ENCODE peak calls at places on chromosomes 5 and 9, in nine cellular contexts. One of them, this sample, is unnamed.
A peak's percentile ranks its signal among the peaks of the same experiment; 100 is the strongest.

GRCh38 chr5:172758836-172759149 is 12.2 kb downstream of the DUSP1 start:
- DNase-seq in H9: no peak
- DNase-seq in MCF 10A: no peak
- DNase-seq in progenitor cell of endocrine pancreas: no peak
- DNase-seq in H1: no peak
- DNase-seq in CD8-positive, alpha-beta T cell: no peak
- DNase-seq in A549: no peak
- DNase-seq in fibroblast of lung: no peak
- DNase-seq in ovary: no peak
- DNase-seq in this sample: no peak

GRCh38 chr5:153827407-153827806 is 211.3 kb downstream of the FAM114A2 start:
- DNase-seq in H9: peak; percentile 43
- DNase-seq in MCF 10A: peak; percentile 17
- DNase-seq in progenitor cell of endocrine pancreas: no peak
- DNase-seq in H1: no peak
- DNase-seq in CD8-positive, alpha-beta T cell: no peak
- DNase-seq in A549: peak; percentile 3
- DNase-seq in fibroblast of lung: no peak
- DNase-seq in ovary: no peak
- DNase-seq in this sample: no peak

GRCh38 chr5:171442287-171443042 is 23.0 kb downstream of the FGF18 start:
- DNase-seq in H9: no peak
- DNase-seq in MCF 10A: no peak
- DNase-seq in progenitor cell of endocrine pancreas: no peak
- DNase-seq in H1: no peak
- DNase-seq in CD8-positive, alpha-beta T cell: no peak
- DNase-seq in A549: no peak
- DNase-seq in fibroblast of lung: peak; percentile 65
- DNase-seq in ovary: no peak
- DNase-seq in this sample: no peak

GRCh38 chr5:76838481-76839261 is 11.1 kb upstream of the S100Z start:
- DNase-seq in H9: no peak
- DNase-seq in MCF 10A: peak; percentile 45
- DNase-seq in progenitor cell of endocrine pancreas: no peak
- DNase-seq in H1: no peak
- DNase-seq in CD8-positive, alpha-beta T cell: no peak
- DNase-seq in A549: peak; percentile 51
- DNase-seq in fibroblast of lung: peak; percentile 89
- DNase-seq in ovary: no peak
- DNase-seq in this sample: no peak

GRCh38 chr5:180142824-180143610 is 66.0 kb downstream of the RASGEF1C start:
- DNase-seq in H9: no peak
- DNase-seq in MCF 10A: no peak
- DNase-seq in progenitor cell of endocrine pancreas: no peak
- DNase-seq in H1: no peak
- DNase-seq in CD8-positive, alpha-beta T cell: no peak
- DNase-seq in A549: no peak
- DNase-seq in fibroblast of lung: no peak
- DNase-seq in ovary: no peak
- DNase-seq in this sample: no peak

GRCh38 chr9:24045150-24045549 is 219.1 kb upstream of the ELAVL2 start:
- DNase-seq in H9: no peak
- DNase-seq in MCF 10A: no peak
- DNase-seq in progenitor cell of endocrine pancreas: no peak
- DNase-seq in H1: no peak
- DNase-seq in CD8-positive, alpha-beta T cell: no peak
- DNase-seq in A549: no peak
- DNase-seq in fibroblast of lung: no peak
- DNase-seq in ovary: no peak
- DNase-seq in this sample: no peak

GRCh38 chr9:14133394-14133793 is 180.5 kb downstream of the NFIB start:
- DNase-seq in H9: no peak
- DNase-seq in MCF 10A: no peak
- DNase-seq in progenitor cell of endocrine pancreas: no peak
- DNase-seq in H1: no peak
- DNase-seq in CD8-positive, alpha-beta T cell: no peak
- DNase-seq in A549: no peak
- DNase-seq in fibroblast of lung: peak; percentile 30
- DNase-seq in ovary: no peak
- DNase-seq in this sample: no peak

GRCh38 chr5:74632947-74633356 is 7.6 kb downstream of the ENC1 start:
- DNase-seq in H9: no peak
- DNase-seq in MCF 10A: peak; percentile 66
- DNase-seq in progenitor cell of endocrine pancreas: no peak
- DNase-seq in H1: no peak
- DNase-seq in CD8-positive, alpha-beta T cell: no peak
- DNase-seq in A549: peak; percentile 81
- DNase-seq in fibroblast of lung: peak; percentile 88
- DNase-seq in ovary: no peak
- DNase-seq in this sample: no peak

GRCh38 chr5:15014809-15015208 is 143.2 kb upstream of the ANKH start:
- DNase-seq in H9: no peak
- DNase-seq in MCF 10A: no peak
- DNase-seq in progenitor cell of endocrine pancreas: no peak
- DNase-seq in H1: no peak
- DNase-seq in CD8-positive, alpha-beta T cell: no peak
- DNase-seq in A549: peak; percentile 34
- DNase-seq in fibroblast of lung: peak; percentile 72
- DNase-seq in ovary: no peak
- DNase-seq in this sample: no peak

GRCh38 chr9:137053944-137054931 is at the start of gene ENTPD2:
- DNase-seq in H9: peak; percentile 71
- DNase-seq in MCF 10A: peak; percentile 82
- DNase-seq in progenitor cell of endocrine pancreas: no peak
- DNase-seq in H1: no peak
- DNase-seq in CD8-positive, alpha-beta T cell: peak; percentile 22
- DNase-seq in A549: no peak
- DNase-seq in fibroblast of lung: no peak
- DNase-seq in ovary: no peak
- DNase-seq in this sample: no peak

GRCh38 chr9:96458226-96458625 is 8.3 kb downstream of the HABP4 start:
- DNase-seq in H9: no peak
- DNase-seq in MCF 10A: no peak
- DNase-seq in progenitor cell of endocrine pancreas: no peak
- DNase-seq in H1: no peak
- DNase-seq in CD8-positive, alpha-beta T cell: no peak
- DNase-seq in A549: no peak
- DNase-seq in fibroblast of lung: no peak
- DNase-seq in ovary: no peak
- DNase-seq in this sample: no peak

GRCh38 chr9:126207256-126207655 is 119.4 kb upstream of the MVB12B start:
- DNase-seq in H9: no peak
- DNase-seq in MCF 10A: no peak
- DNase-seq in progenitor cell of endocrine pancreas: no peak
- DNase-seq in H1: no peak
- DNase-seq in CD8-positive, alpha-beta T cell: no peak
- DNase-seq in A549: no peak
- DNase-seq in fibroblast of lung: no peak
- DNase-seq in ovary: no peak
- DNase-seq in this sample: no peak

GRCh38 chr5:9350301-9350797 is 195.5 kb downstream of the SEMA5A start:
- DNase-seq in H9: no peak
- DNase-seq in MCF 10A: peak; percentile 11
- DNase-seq in progenitor cell of endocrine pancreas: no peak
- DNase-seq in H1: no peak
- DNase-seq in CD8-positive, alpha-beta T cell: no peak
- DNase-seq in A549: no peak
- DNase-seq in fibroblast of lung: peak; percentile 92
- DNase-seq in ovary: no peak
- DNase-seq in this sample: no peak

GRCh38 chr5:30040483-30041116 is 1152.9 kb upstream of the CDH6 start:
- DNase-seq in H9: peak; percentile 68
- DNase-seq in MCF 10A: peak; percentile 84
- DNase-seq in progenitor cell of endocrine pancreas: peak; percentile 46
- DNase-seq in H1: peak; percentile 27
- DNase-seq in CD8-positive, alpha-beta T cell: no peak
- DNase-seq in A549: peak; percentile 79
- DNase-seq in fibroblast of lung: peak; percentile 42
- DNase-seq in ovary: no peak
- DNase-seq in this sample: peak; percentile 56
- TF ChIP-seq CTCF in H9: peak; percentile 89
- TF ChIP-seq CTCF in MCF 10A: peak; percentile 82
- TF ChIP-seq CTCF in progenitor cell of endocrine pancreas: peak; percentile 81
- TF ChIP-seq CTCF in H1: peak; percentile 82
- TF ChIP-seq CTCF in CD8-positive, alpha-beta T cell: no peak
- TF ChIP-seq CTCF in A549: peak; percentile 62
- TF ChIP-seq CTCF in fibroblast of lung: peak; percentile 42
- TF ChIP-seq CTCF in ovary: no peak
- TF ChIP-seq CTCF in this sample: peak; percentile 73

DNA sequence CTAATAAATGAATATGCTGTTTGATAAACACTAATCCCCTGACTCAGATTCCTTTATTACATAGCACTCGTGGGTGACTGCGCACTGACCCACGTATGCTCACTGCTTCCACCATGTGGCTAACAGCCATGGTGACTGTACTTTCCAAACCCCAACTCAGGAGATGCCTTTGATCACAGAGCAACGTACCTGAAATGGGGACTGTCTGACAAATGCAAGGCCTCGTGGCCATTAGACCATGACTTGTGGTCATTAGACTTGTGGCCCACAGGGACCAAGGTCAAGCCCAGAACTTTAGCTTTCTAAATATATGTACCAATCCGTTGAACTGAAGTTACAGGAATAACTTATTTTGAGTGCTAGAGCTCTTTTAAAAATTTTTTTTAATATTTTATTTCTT is 46.6 kb downstream of the CYFIP2 start:
- DNase-seq in H9: peak; percentile 52
- DNase-seq in MCF 10A: peak; percentile 67
- DNase-seq in progenitor cell of endocrine pancreas: peak; percentile 21
- DNase-seq in H1: no peak
- DNase-seq in CD8-positive, alpha-beta T cell: peak; percentile 39
- DNase-seq in A549: peak; percentile 63
- DNase-seq in fibroblast of lung: peak; percentile 65
- DNase-seq in ovary: no peak
- DNase-seq in this sample: no peak
- TF ChIP-seq CTCF in H9: peak; percentile 75
- TF ChIP-seq CTCF in MCF 10A: peak; percentile 82
- TF ChIP-seq CTCF in progenitor cell of endocrine pancreas: peak; percentile 73
- TF ChIP-seq CTCF in H1: peak; percentile 67
- TF ChIP-seq CTCF in CD8-positive, alpha-beta T cell: peak; percentile 62
- TF ChIP-seq CTCF in A549: peak; percentile 84
- TF ChIP-seq CTCF in fibroblast of lung: peak; percentile 88
- TF ChIP-seq CTCF in ovary: no peak
- TF ChIP-seq CTCF in this sample: peak; percentile 47

GRCh38 chr5:91636351-91636750 is 253.2 kb upstream of the ARRDC3 start:
- DNase-seq in H9: no peak
- DNase-seq in MCF 10A: no peak
- DNase-seq in progenitor cell of endocrine pancreas: no peak
- DNase-seq in H1: no peak
- DNase-seq in CD8-positive, alpha-beta T cell: no peak
- DNase-seq in A549: peak; percentile 19
- DNase-seq in fibroblast of lung: no peak
- DNase-seq in ovary: no peak
- DNase-seq in this sample: no peak
- TF ChIP-seq CTCF in H9: peak; percentile 45
- TF ChIP-seq CTCF in MCF 10A: no peak
- TF ChIP-seq CTCF in progenitor cell of endocrine pancreas: peak; percentile 17
- TF ChIP-seq CTCF in H1: no peak
- TF ChIP-seq CTCF in CD8-positive, alpha-beta T cell: no peak
- TF ChIP-seq CTCF in A549: no peak
- TF ChIP-seq CTCF in fibroblast of lung: no peak
- TF ChIP-seq CTCF in ovary: no peak
- TF ChIP-seq CTCF in this sample: no peak

GRCh38 chr9:106704056-106704625 is 158.8 kb upstream of the ZNF462 start:
- DNase-seq in H9: no peak
- DNase-seq in MCF 10A: no peak
- DNase-seq in progenitor cell of endocrine pancreas: no peak
- DNase-seq in H1: no peak
- DNase-seq in CD8-positive, alpha-beta T cell: no peak
- DNase-seq in A549: no peak
- DNase-seq in fibroblast of lung: peak; percentile 39
- DNase-seq in ovary: no peak
- DNase-seq in this sample: no peak
- TF ChIP-seq CTCF in H9: no peak
- TF ChIP-seq CTCF in MCF 10A: no peak
- TF ChIP-seq CTCF in progenitor cell of endocrine pancreas: no peak
- TF ChIP-seq CTCF in H1: no peak
- TF ChIP-seq CTCF in CD8-positive, alpha-beta T cell: no peak
- TF ChIP-seq CTCF in A549: no peak
- TF ChIP-seq CTCF in fibroblast of lung: no peak
- TF ChIP-seq CTCF in ovary: no peak
- TF ChIP-seq CTCF in this sample: no peak

GRCh38 chr5:32852535-32852934 is 141.4 kb downstream of the NPR3 start:
- DNase-seq in H9: peak; percentile 76
- DNase-seq in MCF 10A: peak; percentile 76
- DNase-seq in progenitor cell of endocrine pancreas: no peak
- DNase-seq in H1: peak; percentile 33
- DNase-seq in CD8-positive, alpha-beta T cell: no peak
- DNase-seq in A549: peak; percentile 83
- DNase-seq in fibroblast of lung: peak; percentile 88
- DNase-seq in ovary: no peak
- DNase-seq in this sample: no peak
- TF ChIP-seq CTCF in H9: peak; percentile 69
- TF ChIP-seq CTCF in MCF 10A: no peak
- TF ChIP-seq CTCF in progenitor cell of endocrine pancreas: peak; percentile 42
- TF ChIP-seq CTCF in H1: peak; percentile 41
- TF ChIP-seq CTCF in CD8-positive, alpha-beta T cell: no peak
- TF ChIP-seq CTCF in A549: peak; percentile 79
- TF ChIP-seq CTCF in fibroblast of lung: peak; percentile 74
- TF ChIP-seq CTCF in ovary: no peak
- TF ChIP-seq CTCF in this sample: no peak

GRCh38 chr9:95316794-95317118 is 753 bp downstream of the FANCC start:
- DNase-seq in H9: peak; percentile 94
- DNase-seq in MCF 10A: peak; percentile 84
- DNase-seq in progenitor cell of endocrine pancreas: peak; percentile 52
- DNase-seq in H1: peak; percentile 51
- DNase-seq in CD8-positive, alpha-beta T cell: peak; percentile 11
- DNase-seq in A549: peak; percentile 90
- DNase-seq in fibroblast of lung: peak; percentile 72
- DNase-seq in ovary: no peak
- DNase-seq in this sample: no peak
- TF ChIP-seq CTCF in H9: no peak
- TF ChIP-seq CTCF in MCF 10A: no peak
- TF ChIP-seq CTCF in progenitor cell of endocrine pancreas: no peak
- TF ChIP-seq CTCF in H1: no peak
- TF ChIP-seq CTCF in CD8-positive, alpha-beta T cell: no peak
- TF ChIP-seq CTCF in A549: no peak
- TF ChIP-seq CTCF in fibroblast of lung: peak; percentile 16
- TF ChIP-seq CTCF in ovary: no peak
- TF ChIP-seq CTCF in this sample: no peak

GRCh38 chr5:38783011-38783551 is 62.7 kb upstream of the OSMR start:
- DNase-seq in H9: no peak
- DNase-seq in MCF 10A: peak; percentile 85
- DNase-seq in progenitor cell of endocrine pancreas: no peak
- DNase-seq in H1: no peak
- DNase-seq in CD8-positive, alpha-beta T cell: no peak
- DNase-seq in A549: peak; percentile 45
- DNase-seq in fibroblast of lung: peak; percentile 100
- DNase-seq in ovary: no peak
- DNase-seq in this sample: no peak
- TF ChIP-seq CTCF in H9: no peak
- TF ChIP-seq CTCF in MCF 10A: no peak
- TF ChIP-seq CTCF in progenitor cell of endocrine pancreas: no peak
- TF ChIP-seq CTCF in H1: no peak
- TF ChIP-seq CTCF in CD8-positive, alpha-beta T cell: no peak
- TF ChIP-seq CTCF in A549: no peak
- TF ChIP-seq CTCF in fibroblast of lung: peak; percentile 22
- TF ChIP-seq CTCF in ovary: no peak
- TF ChIP-seq CTCF in this sample: no peak

GRCh38 chr5:140205952-140206351 is 31.0 kb downstream of the CYSTM1 start:
- DNase-seq in H9: peak; percentile 69
- DNase-seq in MCF 10A: no peak
- DNase-seq in progenitor cell of endocrine pancreas: no peak
- DNase-seq in H1: no peak
- DNase-seq in CD8-positive, alpha-beta T cell: no peak
- DNase-seq in A549: peak; percentile 15
- DNase-seq in fibroblast of lung: no peak
- DNase-seq in ovary: no peak
- DNase-seq in this sample: no peak
- TF ChIP-seq CTCF in H9: peak; percentile 65
- TF ChIP-seq CTCF in MCF 10A: no peak
- TF ChIP-seq CTCF in progenitor cell of endocrine pancreas: no peak
- TF ChIP-seq CTCF in H1: peak; percentile 58
- TF ChIP-seq CTCF in CD8-positive, alpha-beta T cell: no peak
- TF ChIP-seq CTCF in A549: no peak
- TF ChIP-seq CTCF in fibroblast of lung: no peak
- TF ChIP-seq CTCF in ovary: no peak
- TF ChIP-seq CTCF in this sample: no peak